ENCODE peak calls at places on chromosomes 12 and 14, in four cellular contexts. One of them, this sample, is unnamed.

GRCh38 chr12:22856120-22856699 is 231.2 kb downstream of the ETNK1 start:
- DNase-seq in ELR: peak
- DNase-seq in glomerular endothelial cell: no peak
- DNase-seq in fibroblast of mammary gland: peak
- DNase-seq in this sample: peak

GRCh38 chr12:9961901-9962300 is 9.3 kb upstream of the CLEC12A start:
- DNase-seq in ELR: no peak
- DNase-seq in glomerular endothelial cell: no peak
- DNase-seq in fibroblast of mammary gland: no peak
- DNase-seq in this sample: no peak

GRCh38 chr12:29241821-29242591 is 92.9 kb downstream of the FAR2 start:
- DNase-seq in ELR: peak
- DNase-seq in glomerular endothelial cell: no peak
- DNase-seq in fibroblast of mammary gland: peak
- DNase-seq in this sample: peak

GRCh38 chr12:93808169-93808899 is 131.2 kb downstream of the CRADD start:
- DNase-seq in ELR: no peak
- DNase-seq in glomerular endothelial cell: no peak
- DNase-seq in fibroblast of mammary gland: no peak
- DNase-seq in this sample: no peak

GRCh38 chr12:95600567-95600966 is 49.3 kb upstream of the USP44 start:
- DNase-seq in ELR: no peak
- DNase-seq in glomerular endothelial cell: no peak
- DNase-seq in fibroblast of mammary gland: no peak
- DNase-seq in this sample: no peak

GRCh38 chr14:88590173-88590572 is 27.3 kb downstream of the ZC3H14 start:
- DNase-seq in ELR: peak
- DNase-seq in glomerular endothelial cell: no peak
- DNase-seq in fibroblast of mammary gland: peak
- DNase-seq in this sample: no peak

GRCh38 chr12:228846-229200 is 14.9 kb upstream of the SLC6A12 start:
- DNase-seq in ELR: no peak
- DNase-seq in glomerular endothelial cell: no peak
- DNase-seq in fibroblast of mammary gland: no peak
- DNase-seq in this sample: no peak

GRCh38 chr12:29610473-29611174 is 113.1 kb upstream of the OVCH1 start:
- DNase-seq in ELR: no peak
- DNase-seq in glomerular endothelial cell: no peak
- DNase-seq in fibroblast of mammary gland: peak
- DNase-seq in this sample: no peak